ENCODE peak calls at places on chromosomes 16 and 17, in ten cellular contexts. F is non-pigmented ciliary epithelial cell; J is WTC11; E is cardiac muscle cell; U is K562; A is mesothelial cell of epicardium; Q is ACHN; P is astrocyte; Z is stimulated activated CD4-positive, alpha-beta T cell treated with anti-CD3 and anti-CD28 coated beads, Interleukin-2, amount 100 ng/mL, for 48 hours; S is GM18507. W is an unnamed sample.

GRCh38 chr17:65402513-65403086 is 158.8 kb downstream of the AXIN2 start:
- DNase-seq in U (no peak), Z (no peak), Q (no peak), P (no peak), S (no peak), F (no peak), A (no peak), E (no peak), J (no peak), W (no peak)

GRCh38 chr17:58204796-58205195 is 12.3 kb downstream of the EPX start:
- DNase-seq in S (no peak), A (no peak), Q (no peak), J (no peak), Z (no peak), U (no peak), F (no peak), E (no peak), P (no peak), W (no peak)

GRCh38 chr16:81130126-81130525 is 33.9 kb upstream of the GCSH start:
- DNase-seq in Q (no peak), U (no peak), S (no peak), A (no peak), J (no peak), F (no peak), P (no peak), Z (no peak), E (no peak), W (no peak)

GRCh38 chr16:89467382-89467781 is 23.0 kb downstream of the ANKRD11 start:
- DNase-seq in A (no peak), E (no peak), Z (no peak), P (no peak), U (peak; percentile 7), Q (no peak), F (no peak), S (no peak), J (no peak), W (no peak)

GRCh38 chr17:17915183-17915582 is 57.0 kb downstream of the TOM1L2 start:
- DNase-seq in U (no peak), P (no peak), F (no peak), S (no peak), J (no peak), Q (no peak), E (no peak), A (no peak), Z (no peak), W (no peak)

GRCh38 chr16:14289692-14290340 is 218.7 kb downstream of the MRTFB start:
- DNase-seq in A (peak; percentile 29), J (peak; percentile 62), U (peak; percentile 74), E (peak; percentile 30), F (no peak), P (no peak), S (no peak), Z (no peak), Q (peak; percentile 63), W (no peak)

GRCh38 chr16:69709456-69710084 is 16.8 kb downstream of the NQO1 start:
- DNase-seq in U (peak; percentile 45), E (peak; percentile 65), S (peak; percentile 46), A (no peak), Q (peak; percentile 82), Z (no peak), P (peak; percentile 51), F (no peak), J (no peak), W (peak; percentile 65)

GRCh38 chr16:4639899-4640509 is 15.4 kb downstream of the MGRN1 start:
- DNase-seq in F (no peak), Q (no peak), U (no peak), S (no peak), J (no peak), Z (no peak), P (no peak), E (no peak), A (no peak), W (no peak)

GRCh38 chr17:65052585-65052984 is 4.0 kb downstream of the GNA13 start:
- DNase-seq in F (no peak), E (no peak), U (no peak), Q (no peak), J (no peak), A (no peak), S (no peak), Z (no peak), P (no peak), W (no peak)

GRCh38 chr17:50953831-50954601 is 87.9 kb upstream of the TOB1 start:
- DNase-seq in J (peak; percentile 46), F (peak; percentile 69), S (no peak), P (peak; percentile 77), E (no peak), A (peak; percentile 61), Z (no peak), U (no peak), Q (no peak), W (peak; percentile 87)

GRCh38 chr17:21034350-21035235 is 8.2 kb downstream of the USP22 start:
- DNase-seq in E (no peak), P (no peak), Q (no peak), Z (no peak), J (no peak), U (no peak), F (no peak), S (no peak), A (no peak), W (no peak)

GRCh38 chr16:82699711-82700495 is 73.1 kb downstream of the CDH13 start:
- DNase-seq in F (no peak), S (no peak), U (no peak), Z (no peak), J (no peak), Q (no peak), A (no peak), E (no peak), P (peak; percentile 77), W (no peak)

GRCh38 chr17:82245144-82246039 is 16.6 kb downstream of the SLC16A3 start:
- DNase-seq in S (no peak), Z (no peak), P (no peak), Q (no peak), A (no peak), F (no peak), J (no peak), E (no peak), U (no peak), W (no peak)

GRCh38 chr17:29093090-29093871 is 50.3 kb downstream of the PIPOX start:
- DNase-seq in A (no peak), S (no peak), J (no peak), F (no peak), Q (no peak), P (no peak), E (no peak), Z (no peak), U (no peak), W (no peak)

GRCh38 chr16:11401161-11402050 is 56.1 kb downstream of the RMI2 start:
- DNase-seq in U (no peak), P (no peak), J (no peak), A (no peak), E (no peak), Z (no peak), S (no peak), F (no peak), Q (no peak), W (no peak)

GRCh38 chr17:1260762-1261161 is 9.5 kb upstream of the BHLHA9 start:
- DNase-seq in P (no peak), J (no peak), U (no peak), E (no peak), Z (no peak), F (no peak), Q (no peak), S (no peak), A (no peak), W (no peak)

GRCh38 chr16:89498839-89499238 is 8.5 kb upstream of the ANKRD11 start:
- DNase-seq in P (no peak), J (no peak), A (no peak), U (no peak), Z (no peak), S (no peak), Q (no peak), E (no peak), F (no peak), W (no peak)

GRCh38 chr17:20202141-20202574 is 193.0 kb downstream of the SPECC1 start:
- DNase-seq in E (no peak), P (no peak), A (no peak), Q (no peak), U (no peak), S (no peak), F (no peak), J (peak; percentile 44), Z (no peak), W (peak; percentile 4)

GRCh38 chr16:49452568-49452967 is 79.0 kb downstream of the C16orf78 start:
- DNase-seq in Z (no peak), J (peak; percentile 39), P (no peak), A (no peak), F (no peak), E (no peak), S (no peak), Q (no peak), U (no peak), W (peak; percentile 19)

GRCh38 chr16:79434097-79434496 is 166.4 kb downstream of the MAF start:
- DNase-seq in Q (no peak), P (no peak), Z (no peak), A (no peak), F (no peak), E (no peak), U (no peak), J (no peak), S (no peak), W (no peak)

GRCh38 chr17:70604854-70605253 is 435.5 kb downstream of the KCNJ2 start:
- DNase-seq in U (no peak), Q (no peak), P (no peak), J (no peak), F (no peak), E (no peak), A (no peak), Z (no peak), S (no peak), W (no peak)

GRCh38 chr16:49748322-49748721 is 107.6 kb downstream of the ZNF423 start:
- DNase-seq in P (peak; percentile 73), U (no peak), E (no peak), J (no peak), A (no peak), S (no peak), Q (no peak), F (no peak), Z (peak; percentile 16), W (peak; percentile 56)

GRCh38 chr17:19948100-19948943 is 29.3 kb downstream of the AKAP10 start:
- DNase-seq in Z (no peak), U (no peak), F (no peak), A (no peak), Q (no peak), P (peak; percentile 12), S (no peak), E (peak; percentile 10), J (no peak), W (no peak)

W was measured in NCI-H1436.